ENCODE peak calls at places on chromosomes 11 and 22, in five cellular contexts. One of them, this sample, is unnamed.

GRCh38 chr11:114326776-114327175 is 30.6 kb downstream of the NNMT start:
- DNase-seq in omental fat pad: no peak
- DNase-seq in neural progenitor cell: no peak
- DNase-seq in K562: no peak
- DNase-seq in cardiac muscle cell: no peak
- DNase-seq in this sample: no peak

GRCh38 chr22:37979782-37980181 is 4.6 kb downstream of the SOX10 start:
- DNase-seq in omental fat pad: no peak
- DNase-seq in neural progenitor cell: peak
- DNase-seq in K562: no peak
- DNase-seq in cardiac muscle cell: no peak
- DNase-seq in this sample: no peak

GRCh38 chr11:47590026-47590861 is 3.8 kb downstream of the FAM180B start:
- DNase-seq in omental fat pad: no peak
- DNase-seq in neural progenitor cell: peak
- DNase-seq in K562: no peak
- DNase-seq in cardiac muscle cell: peak
- DNase-seq in this sample: no peak

GRCh38 chr22:35315855-35316745 is 16.4 kb downstream of the TOM1 start:
- DNase-seq in omental fat pad: no peak
- DNase-seq in neural progenitor cell: no peak
- DNase-seq in K562: no peak
- DNase-seq in cardiac muscle cell: no peak
- DNase-seq in this sample: no peak

GRCh38 chr11:31827458-31828206 is 16.5 kb upstream of the PAX6 start:
- DNase-seq in omental fat pad: no peak
- DNase-seq in neural progenitor cell: peak
- DNase-seq in K562: no peak
- DNase-seq in cardiac muscle cell: no peak
- DNase-seq in this sample: no peak

GRCh38 chr22:37940698-37941376 is 12.6 kb downstream of the C22orf23 start:
- DNase-seq in omental fat pad: no peak
- DNase-seq in neural progenitor cell: no peak
- DNase-seq in K562: no peak
- DNase-seq in cardiac muscle cell: peak
- DNase-seq in this sample: no peak

GRCh38 chr22:28670153-28670552 is 9.5 kb downstream of the TTC28 start:
- DNase-seq in omental fat pad: no peak
- DNase-seq in neural progenitor cell: no peak
- DNase-seq in K562: no peak
- DNase-seq in cardiac muscle cell: no peak
- DNase-seq in this sample: no peak

GRCh38 chr22:47012589-47013365 is 250.3 kb downstream of the TBC1D22A start:
- DNase-seq in omental fat pad: no peak
- DNase-seq in neural progenitor cell: no peak
- DNase-seq in K562: peak
- DNase-seq in cardiac muscle cell: peak
- DNase-seq in this sample: no peak

GRCh38 chr11:2312232-2313042 is 10.6 kb downstream of the TSPAN32 start:
- DNase-seq in omental fat pad: no peak
- DNase-seq in neural progenitor cell: no peak
- DNase-seq in K562: no peak
- DNase-seq in cardiac muscle cell: peak
- DNase-seq in this sample: peak

GRCh38 chr22:19043111-19044085 is 78.8 kb downstream of the DGCR2 start:
- DNase-seq in omental fat pad: no peak
- DNase-seq in neural progenitor cell: no peak
- DNase-seq in K562: no peak
- DNase-seq in cardiac muscle cell: no peak
- DNase-seq in this sample: no peak

GRCh38 chr22:40728731-40729189 is 49.5 kb downstream of the MCHR1 start:
- DNase-seq in omental fat pad: no peak
- DNase-seq in neural progenitor cell: no peak
- DNase-seq in K562: no peak
- DNase-seq in cardiac muscle cell: peak
- DNase-seq in this sample: no peak

GRCh38 chr11:118430956-118431355 is 5.3 kb upstream of the KMT2A start:
- DNase-seq in omental fat pad: no peak
- DNase-seq in neural progenitor cell: peak
- DNase-seq in K562: no peak
- DNase-seq in cardiac muscle cell: no peak
- DNase-seq in this sample: no peak

GRCh38 chr11:17751558-17751957 is 17.0 kb downstream of the KCNC1 start:
- DNase-seq in omental fat pad: no peak
- DNase-seq in neural progenitor cell: no peak
- DNase-seq in K562: no peak
- DNase-seq in cardiac muscle cell: no peak
- DNase-seq in this sample: no peak

GRCh38 chr11:56151376-56151775 is 8.7 kb downstream of the OR8K5 start:
- DNase-seq in omental fat pad: no peak
- DNase-seq in neural progenitor cell: no peak
- DNase-seq in K562: no peak
- DNase-seq in cardiac muscle cell: no peak
- DNase-seq in this sample: no peak

GRCh38 chr11:1877211-1878133 is 14.2 kb downstream of the PRR33 start:
- DNase-seq in omental fat pad: no peak
- DNase-seq in neural progenitor cell: no peak
- DNase-seq in K562: no peak
- DNase-seq in cardiac muscle cell: peak
- DNase-seq in this sample: no peak

GRCh38 chr22:40509401-40510134 is 127.0 kb downstream of the MRTFA start:
- DNase-seq in omental fat pad: no peak
- DNase-seq in neural progenitor cell: no peak
- DNase-seq in K562: no peak
- DNase-seq in cardiac muscle cell: peak
- DNase-seq in this sample: peak

GRCh38 chr22:39534591-39535301 is 2.2 kb upstream of the RPS19BP1 start:
- DNase-seq in omental fat pad: peak
- DNase-seq in neural progenitor cell: peak
- DNase-seq in K562: peak
- DNase-seq in cardiac muscle cell: peak
- DNase-seq in this sample: no peak

GRCh38 chr11:74755395-74755995 is 6.8 kb downstream of the RNF169 start:
- DNase-seq in omental fat pad: no peak
- DNase-seq in neural progenitor cell: no peak
- DNase-seq in K562: no peak
- DNase-seq in cardiac muscle cell: no peak
- DNase-seq in this sample: no peak

GRCh38 chr11:69299572-69299971 is 5.6 kb downstream of the MYEOV start:
- DNase-seq in omental fat pad: no peak
- DNase-seq in neural progenitor cell: no peak
- DNase-seq in K562: no peak
- DNase-seq in cardiac muscle cell: no peak
- DNase-seq in this sample: no peak

GRCh38 chr11:44760917-44761545 is 34.3 kb downstream of the TSPAN18 start:
- DNase-seq in omental fat pad: no peak
- DNase-seq in neural progenitor cell: peak
- DNase-seq in K562: peak
- DNase-seq in cardiac muscle cell: peak
- DNase-seq in this sample: peak
- TF ChIP-seq CTCF in omental fat pad: no peak
- TF ChIP-seq CTCF in neural progenitor cell: peak
- TF ChIP-seq CTCF in K562: peak
- TF ChIP-seq CTCF in cardiac muscle cell: no peak
- TF ChIP-seq CTCF in this sample: no peak

GRCh38 chr11:8812438-8812837 is 98.6 kb upstream of the AKIP1 start:
- DNase-seq in omental fat pad: no peak
- DNase-seq in neural progenitor cell: no peak
- DNase-seq in K562: no peak
- DNase-seq in cardiac muscle cell: peak
- DNase-seq in this sample: no peak
- TF ChIP-seq CTCF in omental fat pad: no peak
- TF ChIP-seq CTCF in neural progenitor cell: no peak
- TF ChIP-seq CTCF in K562: no peak
- TF ChIP-seq CTCF in cardiac muscle cell: no peak
- TF ChIP-seq CTCF in this sample: no peak

GRCh38 chr11:65487467-65488272 is 11.2 kb upstream of the MALAT1 start:
- DNase-seq in omental fat pad: peak
- DNase-seq in neural progenitor cell: peak
- DNase-seq in K562: peak
- DNase-seq in cardiac muscle cell: peak
- DNase-seq in this sample: peak
- TF ChIP-seq CTCF in omental fat pad: no peak
- TF ChIP-seq CTCF in neural progenitor cell: no peak
- TF ChIP-seq CTCF in K562: no peak
- TF ChIP-seq CTCF in cardiac muscle cell: no peak
- TF ChIP-seq CTCF in this sample: no peak

DNA sequence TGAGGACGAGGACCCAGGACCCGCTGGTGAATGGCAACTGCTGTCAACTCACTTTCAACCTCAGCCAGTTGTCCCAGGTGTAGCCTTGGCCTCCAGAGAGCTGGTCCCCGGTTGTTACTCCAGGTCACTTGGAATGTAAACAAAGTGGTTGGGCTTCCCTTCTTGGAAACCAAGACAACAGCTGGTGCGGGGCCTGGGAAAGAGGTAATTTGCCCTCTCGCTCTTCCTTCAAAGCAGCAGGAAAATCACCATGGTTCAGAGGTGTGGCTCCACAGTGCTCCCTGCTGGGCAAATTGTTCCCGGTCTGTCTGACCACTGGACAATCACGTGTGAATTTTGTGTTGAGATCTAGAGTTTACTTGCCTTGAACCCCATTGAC is 15.0 kb downstream of the SLC1A2 start:
- DNase-seq in omental fat pad: no peak
- DNase-seq in neural progenitor cell: peak
- DNase-seq in K562: peak
- DNase-seq in cardiac muscle cell: peak
- DNase-seq in this sample: no peak
- TF ChIP-seq CTCF in omental fat pad: no peak
- TF ChIP-seq CTCF in neural progenitor cell: peak
- TF ChIP-seq CTCF in K562: peak
- TF ChIP-seq CTCF in cardiac muscle cell: peak
- TF ChIP-seq CTCF in this sample: peak

DNA sequence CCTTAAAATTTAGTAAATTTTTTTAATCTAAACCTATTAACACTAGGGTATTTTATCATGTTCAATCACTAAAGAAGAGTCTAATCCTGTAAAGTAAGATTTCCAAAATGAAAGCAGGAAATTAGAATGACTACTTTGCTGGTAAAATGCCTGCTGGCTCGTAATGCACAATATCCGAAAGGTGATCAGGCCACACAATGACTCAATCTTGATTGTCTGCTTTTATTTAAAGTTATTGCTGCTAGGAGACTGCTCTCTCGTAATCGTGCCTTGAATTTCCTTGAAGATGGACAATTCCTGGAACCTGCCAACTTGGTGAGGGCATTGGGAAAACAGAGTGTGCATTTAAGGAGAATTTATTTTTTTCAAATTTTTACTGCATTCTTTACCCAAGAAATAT is 1786.5 kb upstream of the RAG2 start:
- DNase-seq in omental fat pad: no peak
- DNase-seq in neural progenitor cell: no peak
- DNase-seq in K562: no peak
- DNase-seq in cardiac muscle cell: no peak
- DNase-seq in this sample: peak
- TF ChIP-seq CTCF in omental fat pad: no peak
- TF ChIP-seq CTCF in neural progenitor cell: no peak
- TF ChIP-seq CTCF in K562: no peak
- TF ChIP-seq CTCF in cardiac muscle cell: no peak
- TF ChIP-seq CTCF in this sample: no peak

GRCh38 chr11:105181100-105181499 is 41.5 kb upstream of the CARD18 start:
- DNase-seq in omental fat pad: no peak
- DNase-seq in neural progenitor cell: no peak
- DNase-seq in K562: no peak
- DNase-seq in cardiac muscle cell: peak
- DNase-seq in this sample: no peak

GRCh38 chr11:105181521-105181920 is 42.0 kb upstream of the CARD18 start:
- DNase-seq in omental fat pad: no peak
- DNase-seq in neural progenitor cell: no peak
- DNase-seq in K562: no peak
- DNase-seq in cardiac muscle cell: peak
- DNase-seq in this sample: peak

GRCh38 chr11:105179542-105180278 is 40.1 kb upstream of the CARD18 start:
- DNase-seq in omental fat pad: no peak
- DNase-seq in neural progenitor cell: no peak
- DNase-seq in K562: no peak
- DNase-seq in cardiac muscle cell: no peak
- DNase-seq in this sample: no peak

DNA sequence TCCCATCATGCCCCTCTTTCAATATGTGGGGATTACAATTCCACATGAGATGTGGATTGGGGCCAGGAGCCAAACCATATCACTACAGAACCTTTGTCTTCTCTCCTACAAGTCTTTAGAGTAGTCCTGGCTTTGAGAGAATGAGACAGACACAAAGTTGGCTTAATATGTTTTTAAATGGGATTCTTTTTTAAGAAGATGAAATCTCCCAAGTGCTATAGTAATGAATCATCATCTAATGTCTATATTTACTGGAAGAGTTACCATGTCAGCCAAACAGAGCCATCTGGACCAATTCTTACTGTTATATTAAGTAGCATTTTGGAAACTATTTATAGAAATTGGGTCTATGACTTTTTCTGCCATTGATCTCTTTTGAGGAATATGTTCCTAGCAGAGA is 38.1 kb upstream of the CARD18 start:
- DNase-seq in omental fat pad: no peak
- DNase-seq in neural progenitor cell: no peak
- DNase-seq in K562: no peak
- DNase-seq in cardiac muscle cell: peak
- DNase-seq in this sample: peak
- TF ChIP-seq CTCF in omental fat pad: no peak
- TF ChIP-seq CTCF in neural progenitor cell: no peak
- TF ChIP-seq CTCF in K562: no peak
- TF ChIP-seq CTCF in cardiac muscle cell: no peak
- TF ChIP-seq CTCF in this sample: no peak